ENCODE peak calls at places on chromosomes 3 and 15, in eight cellular contexts. A is tibial nerve, K is IMR-90, E is breast epithelium, C is A549, W is H1, Q is prostate gland, V is heart left ventricle. D is an unnamed sample.

GRCh38 chr15:92448370-92448769 is 54.7 kb downstream of the ST8SIA2 start:
- DNase-seq in K (no peak), A (no peak), Q (no peak), C (no peak), E (no peak), V (no peak), W (no peak), D (no peak)

GRCh38 chr3:187931111-187931510 is 185.8 kb upstream of the BCL6 start:
- DNase-seq in A (no peak), W (no peak), K (no peak), Q (no peak), E (no peak), C (no peak), V (no peak), D (no peak)

GRCh38 chr3:29484633-29485032 is 203.8 kb downstream of the RBMS3 start:
- DNase-seq in K (no peak), E (no peak), V (no peak), W (no peak), C (no peak), A (no peak), Q (no peak), D (no peak)

GRCh38 chr15:92719024-92719423 is 63.4 kb upstream of the FAM174B start:
- DNase-seq in V (no peak), C (no peak), W (no peak), E (no peak), Q (no peak), A (no peak), K (no peak), D (no peak)

GRCh38 chr15:61702224-61703120 is 357.8 kb downstream of the VPS13C start:
- DNase-seq in E (no peak), Q (peak; percentile 7), V (no peak), C (no peak), W (peak; percentile 25), A (no peak), K (no peak), D (peak; percentile 83)

GRCh38 chr3:113210608-113211369 is 568 bp upstream of the BOC start:
- DNase-seq in A (no peak), V (no peak), C (no peak), W (no peak), Q (peak; percentile 32), E (no peak), K (no peak), D (no peak)

GRCh38 chr3:60598668-60599067 is 652.6 kb downstream of the FHIT start:
- DNase-seq in W (no peak), A (no peak), C (no peak), Q (no peak), K (no peak), V (no peak), E (no peak), D (no peak)

GRCh38 chr3:195102609-195103467 is 168.1 kb downstream of the XXYLT1 start:
- DNase-seq in V (no peak), K (peak; percentile 98), E (no peak), Q (peak; percentile 85), W (no peak), A (peak; percentile 24), C (peak; percentile 82), D (no peak)

GRCh38 chr15:99732268-99732641 is 982 bp downstream of the LYSMD4 start:
- DNase-seq in C (no peak), A (no peak), W (no peak), E (no peak), K (peak; percentile 20), Q (no peak), V (no peak), D (no peak)

GRCh38 chr15:57485869-57486268 is 105.8 kb upstream of the MYZAP start:
- DNase-seq in Q (no peak), A (no peak), V (no peak), W (peak; percentile 68), E (no peak), K (peak; percentile 83), C (peak; percentile 88), D (no peak)

GRCh38 chr3:76410762-76411281 is 625.5 kb upstream of the ZNF717 start:
- DNase-seq in Q (no peak), V (no peak), W (no peak), E (no peak), A (no peak), C (no peak), K (peak; percentile 52), D (no peak)

GRCh38 chr3:174477491-174477890 is 381.6 kb upstream of the NAALADL2 start:
- DNase-seq in E (no peak), V (no peak), Q (no peak), K (no peak), W (no peak), C (no peak), A (no peak), D (no peak)

GRCh38 chr3:129278970-129279906 is 568 bp downstream of the HMCES start:
- DNase-seq in W (peak; percentile 34), Q (no peak), A (peak; percentile 24), V (peak; percentile 73), E (no peak), K (peak; percentile 67), C (peak; percentile 56), D (no peak)
- H3K4me1 ChIP-seq in W (peaks cover 7% of the 10 kb centered on the region), Q (no peaks in the 10 kb centered on the region), A (no peaks in the 10 kb centered on the region), V (peaks cover 11% of the 10 kb centered on the region), E (peaks cover 8% of the 10 kb centered on the region), K (peaks cover 7% of the 10 kb centered on the region), C (peaks cover 22% of the 10 kb centered on the region), D (peaks cover 21% of the 10 kb centered on the region)

DNA sequence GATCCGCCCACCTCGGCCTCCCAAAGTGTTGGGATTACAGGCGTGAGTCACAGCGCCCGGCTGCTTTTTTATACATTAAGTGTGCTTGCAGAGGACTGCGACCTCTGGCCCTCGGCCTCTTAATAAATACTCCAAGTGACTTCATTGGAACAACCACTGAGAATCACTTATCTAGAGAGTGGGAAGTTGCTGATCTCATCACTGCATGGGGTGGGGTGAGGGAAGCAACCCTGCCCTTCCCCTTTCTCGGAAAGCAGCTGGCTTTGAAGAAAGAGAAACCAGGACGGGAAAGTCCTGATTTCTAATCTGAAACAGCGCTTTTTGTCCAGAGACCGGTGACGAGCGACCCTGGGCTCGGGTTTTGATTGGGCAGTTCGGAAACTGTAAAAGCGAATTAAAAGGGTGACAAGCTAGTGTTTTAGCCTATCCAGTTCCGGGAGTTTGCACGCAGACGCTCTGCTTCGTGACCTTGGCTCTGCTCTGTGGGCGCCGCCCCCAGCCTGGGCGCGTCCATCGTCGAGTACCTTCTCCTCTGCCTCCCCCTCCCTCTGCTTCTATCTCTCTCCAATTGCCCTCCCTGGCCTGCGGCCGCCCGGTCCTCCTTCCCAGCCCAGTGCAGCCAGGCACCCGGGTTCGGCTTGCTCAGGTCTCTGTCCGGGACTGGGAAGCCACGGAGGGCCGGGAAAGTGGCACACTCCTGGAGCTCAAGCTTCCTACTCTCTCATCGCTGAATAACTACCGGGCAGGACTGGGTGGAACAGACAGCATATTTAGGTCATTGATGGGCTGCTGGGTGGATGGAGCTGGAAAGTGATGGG is 7.5 kb upstream of the TRIM69 start:
- DNase-seq in Q (peak; percentile 95), V (peak; percentile 94), A (peak; percentile 98), E (peak; percentile 91), K (peak; percentile 99), W (peak; percentile 89), C (peak; percentile 95), D (peak; percentile 90)
- TF ChIP-seq POLR2A in Q (peak; percentile 96), V (peak; percentile 85), A (peak; percentile 84), E (peak; percentile 76), K (peak; percentile 58), W (no peak), C (peak; percentile 65), D (peak; percentile 80)

GRCh38 chr15:89089316-89090230 is 1.3 kb downstream of the ABHD2 start:
- DNase-seq in K (no peak), W (no peak), E (no peak), Q (no peak), V (no peak), A (no peak), C (no peak), D (no peak)
- H3K4me1 ChIP-seq in K (peaks cover 16% of the 10 kb centered on the region), W (peaks cover 10% of the 10 kb centered on the region), E (peaks cover 3% of the 10 kb centered on the region), Q (peaks cover 12% of the 10 kb centered on the region), V (peaks cover 9% of the 10 kb centered on the region), A (peaks cover 3% of the 10 kb centered on the region), C (peaks cover 55% of the 10 kb centered on the region), D (peaks cover 56% of the 10 kb centered on the region)

DNA sequence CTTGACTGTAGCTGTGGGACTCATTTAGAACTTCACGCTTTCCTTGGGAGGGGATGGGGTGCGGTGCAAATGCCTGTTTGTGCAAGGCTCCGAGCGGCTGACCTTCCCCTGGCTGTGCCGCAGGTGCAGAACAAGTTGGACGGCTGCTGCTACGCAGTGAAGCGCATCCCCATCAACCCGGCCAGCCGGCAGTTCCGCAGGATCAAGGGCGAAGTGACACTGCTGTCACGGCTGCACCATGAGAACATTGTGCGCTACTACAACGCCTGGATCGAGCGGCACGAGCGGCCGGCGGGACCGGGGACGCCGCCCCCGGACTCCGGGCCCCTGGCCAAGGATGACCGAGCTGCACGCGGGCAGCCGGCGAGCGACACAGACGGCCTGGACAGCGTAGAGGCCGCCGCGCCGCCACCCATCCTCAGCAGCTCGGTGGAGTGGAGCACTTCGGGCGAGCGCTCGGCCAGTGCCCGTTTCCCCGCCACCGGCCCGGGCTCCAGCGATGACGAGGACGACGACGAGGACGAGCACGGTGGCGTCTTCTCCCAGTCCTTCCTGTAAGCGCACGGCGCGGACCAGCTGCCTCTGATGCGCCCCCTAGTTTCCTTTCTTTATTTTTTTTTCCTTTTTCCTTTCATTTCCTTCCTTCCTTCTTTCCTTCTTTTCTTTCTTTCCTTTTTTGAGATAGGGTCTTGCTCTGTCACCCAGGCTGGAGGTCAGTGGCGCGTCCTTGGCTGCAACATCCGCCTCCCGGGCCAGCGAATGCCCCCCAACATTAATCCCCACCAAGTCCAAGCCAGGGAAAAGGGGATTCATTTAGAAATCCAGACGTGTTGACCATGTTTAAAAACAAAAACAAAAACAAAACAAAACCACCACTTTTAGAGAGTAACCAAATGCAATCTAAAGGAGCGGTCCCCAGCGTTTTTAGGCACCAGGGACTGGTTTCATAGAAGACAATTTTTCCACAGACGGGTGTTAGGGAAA is 42.7 kb downstream of the EIF2AK4 start:
- DNase-seq in E (peak; percentile 63), V (peak; percentile 80), Q (peak; percentile 68), W (peak; percentile 15), A (peak; percentile 40), C (no peak), K (peak; percentile 52), D (peak; percentile 51)
- TF ChIP-seq POLR2A in E (no peak), V (no peak), Q (no peak), W (no peak), A (no peak), C (no peak), K (no peak), D (no peak)

GRCh38 chr15:85622432-85622831 is 172.3 kb downstream of the KLHL25 start:
- DNase-seq in Q (no peak), V (no peak), A (no peak), K (peak; percentile 92), C (no peak), E (no peak), W (no peak), D (no peak)
- H3K4me1 ChIP-seq in Q (no peaks in the 10 kb centered on the region), V (peaks cover 62% of the 10 kb centered on the region), A (no peaks in the 10 kb centered on the region), K (peaks cover 26% of the 10 kb centered on the region), C (peaks cover 36% of the 10 kb centered on the region), E (peaks cover 10% of the 10 kb centered on the region), W (peaks cover 8% of the 10 kb centered on the region), D (peaks cover 96% of the 10 kb centered on the region)

GRCh38 chr3:48504051-48504946 is at the start of gene SHISA5:
- DNase-seq in A (peak; percentile 72), V (peak; percentile 92), E (peak; percentile 71), C (peak; percentile 24), Q (peak; percentile 74), W (no peak), K (peak; percentile 58), D (peak; percentile 55)
- TF ChIP-seq POLR2A in A (no peak), V (peak; percentile 55), E (no peak), C (peak; percentile 56), Q (peak; percentile 55), W (no peak), K (no peak), D (peak; percentile 49)